ENCODE peak calls at places on chromosomes 12 and 14, in five cellular contexts. A is GM12878, R is A549, W is K562, B is HepG2. K is an unnamed sample.

GRCh38 chr14:59695198-59695597 is 118.6 kb upstream of the CCDC175 start:
- DNase-seq in A (no peak), R (no peak), W (no peak), B (no peak), K (no peak)

GRCh38 chr12:57859121-57859520 is 12.6 kb upstream of the CTDSP2 start:
- DNase-seq in A (no peak), R (no peak), W (no peak), B (no peak), K (no peak)

GRCh38 chr14:53462931-53463778 is 310.0 kb upstream of the DDHD1 start:
- DNase-seq in A (no peak), R (no peak), W (no peak), B (peak), K (peak)

GRCh38 chr14:74697543-74697942 is 15.3 kb downstream of the AREL1 start:
- DNase-seq in A (no peak), R (no peak), W (no peak), B (no peak), K (no peak)

GRCh38 chr14:52313493-52313881 is 625 bp upstream of the PTGER2 start:
- DNase-seq in A (no peak), R (no peak), W (no peak), B (no peak), K (peak)

GRCh38 chr14:52220924-52221802 is 46.3 kb upstream of the PTGDR start:
- DNase-seq in A (no peak), R (no peak), W (no peak), B (no peak), K (no peak)

GRCh38 chr12:72549184-72549583 is 277.0 kb downstream of the TRHDE start:
- DNase-seq in A (no peak), R (no peak), W (no peak), B (no peak), K (no peak)

GRCh38 chr14:63467440-63468072 is 75.6 kb downstream of the PPP2R5E start:
- DNase-seq in A (no peak), R (no peak), W (no peak), B (no peak), K (no peak)

GRCh38 chr12:97308576-97309198 is 153.9 kb upstream of the RMST start:
- DNase-seq in A (peak), R (peak), W (peak), B (peak), K (peak)

GRCh38 chr14:35858521-35859209 is 32.5 kb downstream of the BRMS1L start:
- DNase-seq in A (no peak), R (no peak), W (no peak), B (no peak), K (no peak)

GRCh38 chr12:130970165-130970907 is 16.6 kb downstream of the ADGRD1 start:
- DNase-seq in A (peak), R (no peak), W (no peak), B (no peak), K (no peak)

GRCh38 chr12:67442347-67442841 is 173.2 kb downstream of the CAND1 start:
- DNase-seq in A (no peak), R (no peak), W (no peak), B (no peak), K (no peak)

GRCh38 chr14:67837011-67837624 is 17.5 kb downstream of the RAD51B start:
- DNase-seq in A (peak), R (peak), W (peak), B (peak), K (peak)

GRCh38 chr12:26017484-26018211 is 59.2 kb downstream of the RASSF8 start:
- DNase-seq in A (no peak), R (peak), W (no peak), B (peak), K (peak)

GRCh38 chr14:72961579-72962335 is 35.5 kb downstream of the DCAF4 start:
- DNase-seq in A (no peak), R (peak), W (no peak), B (no peak), K (no peak)

GRCh38 chr12:54479421-54479820 is 6.0 kb upstream of the GTSF1 start:
- DNase-seq in A (no peak), R (no peak), W (no peak), B (no peak), K (no peak)

GRCh38 chr14:22471545-22472121 is 117.4 kb downstream of the DAD1 start:
- DNase-seq in A (no peak), R (peak), W (peak), B (peak), K (peak)

GRCh38 chr12:110256780-110257431 is 24.1 kb upstream of the ATP2A2 start:
- DNase-seq in A (no peak), R (no peak), W (no peak), B (no peak), K (no peak)

GRCh38 chr12:79083181-79083580 is 218.6 kb downstream of the SYT1 start:
- DNase-seq in A (no peak), R (no peak), W (no peak), B (no peak), K (peak)

GRCh38 chr12:116959845-116960514 is 49.2 kb downstream of the FBXW8 start:
- DNase-seq in A (peak), R (no peak), W (no peak), B (no peak), K (no peak)

GRCh38 chr14:33191855-33192254 is 253.2 kb downstream of the NPAS3 start:
- DNase-seq in A (no peak), R (no peak), W (no peak), B (no peak), K (no peak)

GRCh38 chr12:58186914-58187313 is 245.5 kb downstream of the ATP23 start:
- DNase-seq in A (no peak), R (no peak), W (no peak), B (no peak), K (no peak)

GRCh38 chr14:44699391-44699790 is 192.3 kb upstream of the FSCB start:
- DNase-seq in A (no peak), R (no peak), W (no peak), B (no peak), K (no peak)

GRCh38 chr14:22509751-22510300 is 79.2 kb downstream of the DAD1 start:
- DNase-seq in A (no peak), R (no peak), W (no peak), B (no peak), K (no peak)

GRCh38 chr12:97595423-97595822 is 132.8 kb downstream of the RMST start:
- DNase-seq in A (no peak), R (no peak), W (no peak), B (peak), K (no peak)

GRCh38 chr14:63432228-63432627 is 110.9 kb downstream of the PPP2R5E start:
- DNase-seq in A (no peak), R (no peak), W (no peak), B (no peak), K (no peak)

GRCh38 chr12:4643747-4644146 is 5.1 kb downstream of the AKAP3 start:
- DNase-seq in A (peak), R (no peak), W (no peak), B (no peak), K (no peak)

GRCh38 chr14:34649344-34649743 is 19.4 kb upstream of the SNX6 start:
- DNase-seq in A (no peak), R (no peak), W (peak), B (no peak), K (no peak)

GRCh38 chr14:51328089-51328941 is 88.3 kb downstream of the TMX1 start:
- DNase-seq in A (no peak), R (no peak), W (no peak), B (no peak), K (peak)

GRCh38 chr14:68979722-68980552 is 835 bp upstream of the ACTN1 start:
- DNase-seq in A (no peak), R (peak), W (peak), B (no peak), K (peak)
- TF ChIP-seq JUNB in A (no peak), R (no peak), W (no peak), B (no peak), K (no peak)

GRCh38 chr14:106585692-106586091 is 1059.3 kb downstream of the TMEM121 start:
- DNase-seq in A (no peak), R (no peak), W (no peak), B (no peak), K (no peak)

GRCh38 chr14:106586098-106586704 is 1059.8 kb downstream of the TMEM121 start:
- DNase-seq in A (no peak), R (no peak), W (peak), B (peak), K (peak)
- TF ChIP-seq CTCF in A (peak), R (no peak), W (peak), B (peak), K (no peak)

GRCh38 chr12:48986720-48987291 is 8.7 kb downstream of the WNT1 start:
- DNase-seq in A (no peak), R (no peak), W (no peak), B (no peak), K (peak)
- TF ChIP-seq JUNB in A (no peak), R (no peak), W (no peak), B (no peak), K (no peak)

DNA sequence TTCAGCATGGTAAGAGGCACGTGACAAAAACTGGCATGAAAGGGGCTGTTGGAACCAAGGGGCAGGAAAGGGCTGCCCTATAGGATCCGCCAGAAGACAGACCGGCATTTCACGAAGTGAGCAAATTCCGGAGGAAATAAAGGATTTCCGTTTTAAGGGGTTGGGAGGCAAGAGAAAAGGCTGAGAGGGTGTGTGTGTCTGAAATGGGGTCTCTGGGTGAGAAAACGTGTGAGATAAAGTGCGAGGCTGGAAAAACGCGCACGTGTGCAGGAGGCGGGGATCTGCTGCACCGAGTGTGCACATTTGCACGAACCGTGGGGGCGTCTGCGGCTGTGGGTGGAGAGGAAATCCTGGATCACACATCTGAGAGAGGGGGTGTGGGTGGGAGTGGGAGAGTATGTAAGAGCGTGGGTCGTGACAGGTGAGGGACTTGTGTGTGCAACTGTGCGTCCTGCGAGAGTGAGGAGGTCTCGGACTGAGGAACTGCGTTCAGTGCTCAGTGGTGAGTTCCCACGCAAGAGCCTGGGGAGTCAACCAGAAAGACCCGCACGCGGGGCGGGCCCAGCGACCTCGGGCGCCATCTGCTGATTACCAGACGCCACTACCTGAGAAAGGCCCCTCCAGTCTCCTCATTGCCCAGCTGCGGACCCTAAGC is 37.0 kb upstream of the P2RX7 start:
- DNase-seq in A (peak), R (peak), W (peak), B (peak), K (peak)
- TF ChIP-seq CTCF in A (peak), R (peak), W (peak), B (peak), K (peak)